ENCODE peak calls at places on chromosomes 11 and 22, in nine cellular contexts. Z is CD8-positive, alpha-beta memory T cell; M is fibroblast of villous mesenchyme; S is MM.1S; U is Caki2; G is fibroblast of lung; E is adipocyte; K is ovary; I is activated CD4-positive, alpha-beta T cell treated with anti-CD3 and anti-CD28 coated beads, Interleukin-2, amount 10 ng/mL, durations not matched to agents 7 days and 5 days. L is an unnamed sample.

GRCh38 chr11:35061516-35062440 is 77.2 kb upstream of the CD44 start:
- DNase-seq in G (peak), Z (no peak), K (no peak), M (peak), E (no peak), S (no peak), I (no peak), U (no peak), L (no peak)

GRCh38 chr11:35144103-35144741 is 5.3 kb downstream of the CD44 start:
- DNase-seq in M (peak), U (no peak), E (peak), I (peak), S (peak), G (peak), Z (peak), K (no peak), L (peak)

GRCh38 chr22:42814215-42814614 is 42.9 kb downstream of the ARFGAP3 start:
- DNase-seq in K (no peak), S (no peak), U (no peak), E (no peak), I (no peak), Z (no peak), M (no peak), G (no peak), L (no peak)

GRCh38 chr22:43066844-43067385 is 22.3 kb downstream of the TTLL1 start:
- DNase-seq in I (no peak), M (peak), S (no peak), G (peak), E (peak), K (no peak), Z (no peak), U (peak), L (no peak)

GRCh38 chr11:116459644-116460043 is 313.1 kb downstream of the BUD13 start:
- DNase-seq in I (no peak), M (no peak), E (no peak), K (no peak), S (no peak), G (no peak), U (no peak), Z (no peak), L (no peak)

GRCh38 chr11:69580529-69580928 is 60.4 kb upstream of the CCND1 start:
- DNase-seq in S (no peak), G (no peak), K (no peak), E (no peak), U (no peak), I (no peak), M (no peak), Z (no peak), L (no peak)

GRCh38 chr11:77470504-77470903 is 3.4 kb downstream of the PAK1 start:
- DNase-seq in I (no peak), M (no peak), S (peak), G (no peak), Z (no peak), U (no peak), E (no peak), K (no peak), L (no peak)

GRCh38 chr11:87265132-87265531 is 227.4 kb downstream of the TMEM135 start:
- DNase-seq in I (no peak), Z (no peak), G (peak), U (no peak), E (peak), M (peak), K (no peak), S (no peak), L (no peak)

GRCh38 chr11:64357446-64357845 is 1.5 kb upstream of the RPS6KA4 start:
- DNase-seq in S (no peak), E (no peak), K (no peak), G (no peak), M (no peak), Z (no peak), I (no peak), U (no peak), L (no peak)

GRCh38 chr22:42962295-42963230 is 52.4 kb downstream of the PACSIN2 start:
- DNase-seq in I (no peak), U (no peak), M (peak), E (peak), G (peak), S (no peak), K (no peak), Z (no peak), L (no peak)

GRCh38 chr22:46977656-46978343 is 215.3 kb downstream of the TBC1D22A start:
- DNase-seq in E (no peak), I (no peak), S (no peak), G (no peak), K (no peak), U (no peak), Z (no peak), M (no peak), L (no peak)

GRCh38 chr11:115439385-115439784 is 64.8 kb downstream of the CADM1 start:
- DNase-seq in E (no peak), I (no peak), Z (no peak), S (no peak), M (peak), K (no peak), G (peak), U (peak), L (no peak)

GRCh38 chr11:104057908-104058307 is 21.5 kb downstream of the DDI1 start:
- DNase-seq in G (no peak), E (no peak), S (no peak), U (no peak), I (no peak), M (no peak), Z (no peak), K (no peak), L (no peak)

GRCh38 chr22:50074551-50075042 is 10.6 kb downstream of the MLC1 start:
- DNase-seq in U (peak), Z (no peak), G (no peak), I (no peak), M (peak), K (no peak), S (no peak), E (no peak), L (no peak)

GRCh38 chr11:118370774-118371173 is 11.4 kb downstream of the UBE4A start:
- DNase-seq in E (no peak), I (no peak), K (no peak), S (no peak), U (peak), Z (no peak), M (no peak), G (no peak), L (no peak)

GRCh38 chr11:89275966-89276365 is 98.3 kb downstream of the TYR start:
- DNase-seq in I (no peak), S (no peak), Z (no peak), U (no peak), E (no peak), G (no peak), M (no peak), K (no peak), L (no peak)

GRCh38 chr11:33553486-33553885 is 147.1 kb downstream of the C11orf91 start:
- DNase-seq in G (no peak), I (no peak), M (no peak), U (no peak), K (no peak), S (no peak), Z (no peak), E (no peak), L (no peak)

GRCh38 chr11:131609921-131610320 is 239.5 kb downstream of the NTM start:
- DNase-seq in G (no peak), K (no peak), U (no peak), E (no peak), M (no peak), I (no peak), Z (no peak), S (no peak), L (no peak)